ENCODE peak calls at places on chromosome 16, in ten cellular contexts. A is GM20000; V is stimulated activated CD4-positive, alpha-beta T cell treated with anti-CD3 and anti-CD28 coated beads, Interleukin-4, amount 100 ng/mL, for 24 hours; Z is activated effector memory CD4-positive, alpha-beta T cell treated with anti-CD3 and anti-CD28 coated beads, Interleukin-2, amount 50 U/mL, for 16 hours; F is activated CD8-positive, alpha-beta memory T cell treated with anti-CD3 and anti-CD28 coated beads, Interleukin-2, amount 50 U/mL, for 48 hours; O is EH; T is fibroblast of the conjunctiva; J is right atrium auricular region; X is mucosa of gallbladder; D is immature natural killer cell. C is an unnamed sample.

GRCh38 chr16:89912627-89913026 is 6.0 kb upstream of the MC1R start:
- DNase-seq in A (no peak), V (no peak), Z (no peak), F (no peak), O (no peak), T (no peak), J (no peak), X (no peak), D (no peak), C (no peak)

GRCh38 chr16:66292241-66292935 is 74.1 kb upstream of the CDH5 start:
- DNase-seq in A (no peak), V (no peak), Z (peak), F (peak), O (no peak), T (no peak), J (peak), X (no peak), D (no peak), C (peak)

GRCh38 chr16:71537643-71538042 is 11.4 kb downstream of the CHST4 start:
- DNase-seq in A (peak), V (peak), Z (peak), F (no peak), O (peak), T (peak), J (no peak), X (peak), D (no peak), C (peak)

GRCh38 chr16:52372313-52372712 is 174.6 kb downstream of the TOX3 start:
- DNase-seq in A (no peak), V (no peak), Z (no peak), F (no peak), O (no peak), T (no peak), J (no peak), X (no peak), D (no peak), C (no peak)

GRCh38 chr16:56669005-56669839 is at the start of gene MT1H:
- DNase-seq in A (no peak), V (no peak), Z (no peak), F (peak), O (no peak), T (no peak), J (no peak), X (no peak), D (no peak), C (peak)

GRCh38 chr16:75074920-75075687 is 41.5 kb downstream of the LDHD start:
- DNase-seq in A (peak), V (peak), Z (peak), F (peak), O (no peak), T (no peak), J (no peak), X (peak), D (peak), C (peak)

GRCh38 chr16:56478228-56479049 is 27.1 kb downstream of the OGFOD1 start:
- DNase-seq in A (no peak), V (no peak), Z (no peak), F (no peak), O (no peak), T (peak), J (no peak), X (no peak), D (no peak), C (no peak)

GRCh38 chr16:66906916-66907836 is 11.5 kb downstream of the CDH16 start:
- DNase-seq in A (no peak), V (no peak), Z (no peak), F (no peak), O (no peak), T (no peak), J (no peak), X (no peak), D (no peak), C (no peak)

GRCh38 chr16:50067290-50067853 is 1.6 kb downstream of the HEATR3 start:
- DNase-seq in A (peak), V (peak), Z (no peak), F (no peak), O (peak), T (peak), J (no peak), X (no peak), D (no peak), C (no peak)

C was measured in Peyer's patch.